ENCODE peak calls at places on chromosomes 3 and 15, in six cellular contexts. D, I, R, Q, W and Y are unnamed samples.

GRCh38 chr3:183697123-183697609 is 431 bp upstream of the YEATS2 start:
- DNase-seq in W (no peak), Q (no peak), D (no peak), I (no peak), R (no peak), Y (no peak)

GRCh38 chr3:64260391-64260790 is 35.1 kb upstream of the PRICKLE2 start:
- DNase-seq in W (no peak), D (no peak), R (no peak), I (no peak), Q (no peak), Y (no peak)

GRCh38 chr15:41490355-41490754 is 3.3 kb upstream of the ITPKA start:
- DNase-seq in W (peak), I (no peak), R (no peak), Q (no peak), D (no peak), Y (peak)

GRCh38 chr15:80942746-80943565 is 46.7 kb downstream of the MESD start:
- DNase-seq in I (no peak), R (no peak), D (no peak), W (no peak), Q (no peak), Y (no peak)

GRCh38 chr15:73727330-73728018 is 25.7 kb downstream of the INSYN1 start:
- DNase-seq in D (no peak), I (no peak), R (no peak), Q (no peak), W (no peak), Y (no peak)

GRCh38 chr3:66456711-66457173 is 44.1 kb downstream of the LRIG1 start:
- DNase-seq in I (no peak), R (peak), W (no peak), Q (no peak), D (no peak), Y (no peak)

GRCh38 chr3:167728176-167728575 is 6.5 kb downstream of the PDCD10 start:
- DNase-seq in Q (no peak), I (no peak), D (no peak), W (peak), R (no peak), Y (peak)

GRCh38 chr3:69251078-69251805 is 128.8 kb upstream of the LMOD3 start:
- DNase-seq in Q (no peak), R (no peak), D (no peak), W (no peak), I (peak), Y (no peak)

GRCh38 chr3:27880969-27881892 is 159.1 kb upstream of the EOMES start:
- DNase-seq in W (no peak), I (no peak), Q (no peak), R (no peak), D (no peak), Y (no peak)

GRCh38 chr15:70632079-70632850 is 131.1 kb downstream of the UACA start:
- DNase-seq in D (no peak), I (no peak), Q (no peak), R (no peak), W (no peak), Y (no peak)